ENCODE peak calls at places on chromosomes 11 and 22, in six cellular contexts. E, M, Q, S, Z and B are unnamed samples.

GRCh38 chr22:26512149-26512793 is at the start of gene TFIP11:
- DNase-seq in E (peak), M (peak), Q (peak), S (peak), Z (peak), B (peak)

GRCh38 chr11:2135018-2135569 is 4.1 kb downstream of the IGF2 start:
- DNase-seq in E (no peak), M (peak), Q (no peak), S (peak), Z (no peak), B (no peak)

GRCh38 chr11:119912214-119912613 is 183.2 kb upstream of the NECTIN1 start:
- DNase-seq in E (no peak), M (no peak), Q (no peak), S (no peak), Z (no peak), B (no peak)

GRCh38 chr11:121321614-121322243 is 29.2 kb downstream of the SC5D start:
- DNase-seq in E (peak), M (no peak), Q (no peak), S (no peak), Z (peak), B (peak)

GRCh38 chr22:38925571-38926041 is 31.8 kb upstream of the APOBEC3A start:
- DNase-seq in E (no peak), M (no peak), Q (no peak), S (no peak), Z (no peak), B (no peak)

GRCh38 chr11:79498681-79499080 is 57.9 kb upstream of the TENM4 start:
- DNase-seq in E (no peak), M (no peak), Q (no peak), S (no peak), Z (no peak), B (no peak)

GRCh38 chr11:63666874-63667273 is 4.3 kb downstream of the ATL3 start:
- DNase-seq in E (no peak), M (no peak), Q (no peak), S (no peak), Z (peak), B (no peak)

GRCh38 chr11:77262803-77263202 is 38.7 kb downstream of the GDPD4 start:
- DNase-seq in E (no peak), M (no peak), Q (no peak), S (no peak), Z (no peak), B (no peak)

GRCh38 chr11:43735931-43736330 is 55.4 kb downstream of the HSD17B12 start:
- DNase-seq in E (no peak), M (no peak), Q (no peak), S (no peak), Z (peak), B (no peak)

GRCh38 chr11:90220391-90220790 is 2.5 kb downstream of the CHORDC1 start:
- DNase-seq in E (no peak), M (no peak), Q (peak), S (no peak), Z (peak), B (no peak)

GRCh38 chr11:122215244-122215992 is 99.4 kb upstream of the BLID start:
- DNase-seq in E (no peak), M (peak), Q (no peak), S (peak), Z (no peak), B (peak)

GRCh38 chr11:35105319-35106063 is 33.5 kb upstream of the CD44 start:
- DNase-seq in E (no peak), M (peak), Q (no peak), S (no peak), Z (no peak), B (no peak)

GRCh38 chr11:74697722-74698121 is 33.5 kb downstream of the CHRDL2 start:
- DNase-seq in E (no peak), M (no peak), Q (no peak), S (no peak), Z (no peak), B (no peak)

GRCh38 chr11:128727811-128728431 is 34.0 kb downstream of the FLI1 start:
- DNase-seq in E (no peak), M (no peak), Q (no peak), S (no peak), Z (no peak), B (no peak)

GRCh38 chr11:122137081-122137793 is 21.2 kb upstream of the BLID start:
- DNase-seq in E (no peak), M (no peak), Q (peak), S (no peak), Z (peak), B (no peak)

GRCh38 chr22:25202290-25202921 is 2.7 kb downstream of the CRYBB3 start:
- DNase-seq in E (no peak), M (peak), Q (peak), S (no peak), Z (peak), B (peak)

GRCh38 chr22:50676661-50677492 is 4.3 kb downstream of the SHANK3 start:
- DNase-seq in E (no peak), M (no peak), Q (no peak), S (peak), Z (no peak), B (no peak)

GRCh38 chr11:71383461-71383860 is 64.7 kb downstream of the DHCR7 start:
- DNase-seq in E (no peak), M (no peak), Q (no peak), S (no peak), Z (no peak), B (no peak)

GRCh38 chr11:10659339-10660216 is 34.0 kb downstream of the IRAG1 start:
- DNase-seq in E (no peak), M (no peak), Q (peak), S (no peak), Z (peak), B (no peak)

GRCh38 chr22:24583221-24583971 is 9.5 kb downstream of the LRRC75B start:
- DNase-seq in E (no peak), M (no peak), Q (peak), S (no peak), Z (no peak), B (no peak)

GRCh38 chr22:30304495-30305244 is 15.4 kb upstream of the CASTOR1 start:
- DNase-seq in E (no peak), M (no peak), Q (no peak), S (no peak), Z (peak), B (no peak)

GRCh38 chr22:42863349-42863911 is 6.4 kb upstream of the ARFGAP3 start:
- DNase-seq in E (no peak), M (no peak), Q (peak), S (no peak), Z (peak), B (no peak)

GRCh38 chr22:30416403-30416802 is 9.2 kb upstream of the MTFP1 start:
- DNase-seq in E (no peak), M (no peak), Q (no peak), S (no peak), Z (peak), B (no peak)

GRCh38 chr11:70079691-70080090 is 1.6 kb downstream of the ANO1 start:
- DNase-seq in E (no peak), M (no peak), Q (no peak), S (no peak), Z (no peak), B (no peak)

GRCh38 chr22:44523981-44524759 is 26.1 kb upstream of the RTL6 start:
- DNase-seq in E (no peak), M (peak), Q (peak), S (no peak), Z (peak), B (no peak)

GRCh38 chr11:10725114-10725906 is 25.7 kb upstream of the CTR9 start:
- DNase-seq in E (no peak), M (no peak), Q (peak), S (no peak), Z (peak), B (no peak)

GRCh38 chr22:40898850-40899357 is 37.0 kb upstream of the DNAJB7 start:
- DNase-seq in E (peak), M (no peak), Q (peak), S (no peak), Z (peak), B (no peak)

GRCh38 chr22:46109474-46110003 is 40.8 kb upstream of the PPARA start:
- DNase-seq in E (no peak), M (no peak), Q (no peak), S (no peak), Z (no peak), B (no peak)

GRCh38 chr22:46110215-46110614 is 40.1 kb upstream of the PPARA start:
- DNase-seq in E (no peak), M (no peak), Q (no peak), S (no peak), Z (no peak), B (no peak)

GRCh38 chr22:46107753-46108563 is 42.4 kb upstream of the PPARA start:
- DNase-seq in E (no peak), M (no peak), Q (no peak), S (no peak), Z (no peak), B (no peak)

GRCh38 chr22:46107089-46107664 is 43.1 kb upstream of the PPARA start:
- DNase-seq in E (no peak), M (no peak), Q (no peak), S (peak), Z (no peak), B (peak)

DNA sequence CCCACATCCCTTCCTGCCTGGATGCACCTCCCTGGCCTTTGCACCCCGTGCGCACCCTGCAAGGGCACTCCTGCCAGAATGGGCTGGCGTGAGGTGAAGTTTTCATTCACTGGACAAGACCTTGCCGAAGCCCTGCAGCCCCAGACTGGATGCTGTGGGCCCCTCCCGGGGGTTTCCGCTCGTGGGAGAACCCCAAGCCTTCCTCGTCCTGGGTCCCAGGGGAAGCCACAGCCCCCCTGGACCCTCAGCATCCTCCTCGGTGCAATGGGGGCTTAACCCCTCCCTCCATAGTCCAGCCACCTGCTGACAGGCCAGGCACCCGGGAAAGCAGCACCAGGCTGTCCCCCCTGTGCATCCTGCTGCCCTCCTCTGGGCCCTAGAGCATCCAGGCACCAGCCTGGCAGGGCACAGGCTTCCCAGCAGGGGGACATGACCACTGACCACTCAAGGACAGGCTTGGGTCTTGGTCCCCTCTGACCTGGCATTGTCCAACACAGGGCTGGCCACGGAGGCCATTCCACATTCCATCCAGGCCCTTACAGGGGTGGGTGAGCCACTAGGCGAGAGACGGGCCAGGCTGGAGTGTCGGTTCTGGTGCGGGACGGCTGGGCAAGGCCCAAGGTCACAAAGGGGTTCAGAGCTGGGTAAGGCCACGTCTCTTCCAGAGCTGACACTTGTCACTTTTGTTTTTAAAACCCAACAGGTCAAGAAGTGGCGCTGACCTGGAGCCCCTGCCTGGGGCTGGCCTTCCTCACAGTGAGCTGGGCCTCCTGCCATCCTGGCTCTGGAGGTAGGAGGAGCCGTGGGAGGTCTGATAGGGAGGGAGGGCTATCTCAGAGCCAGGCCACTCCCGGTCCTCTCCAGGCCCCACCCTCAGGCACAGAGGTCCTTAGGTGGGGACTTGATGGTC is 41.5 kb upstream of the PPARA start:
- DNase-seq in E (no peak), M (peak), Q (peak), S (no peak), Z (no peak), B (no peak)
- H3K27ac ChIP-seq in E (no peak), M (peak), Q (no peak), S (peak), Z (no peak), B (peak)

GRCh38 chr11:108617055-108617454 is 23.5 kb upstream of the EXPH5 start:
- DNase-seq in E (no peak), M (no peak), Q (no peak), S (no peak), Z (no peak), B (no peak)
- H3K27ac ChIP-seq in E (no peak), M (no peak), Q (peak), S (no peak), Z (peak), B (no peak)

GRCh38 chr11:30239025-30239424 is 8.2 kb downstream of the FSHB start:
- DNase-seq in E (no peak), M (no peak), Q (no peak), S (no peak), Z (no peak), B (no peak)
- H3K27ac ChIP-seq in E (no peak), M (no peak), Q (no peak), S (no peak), Z (no peak), B (no peak)

DNA sequence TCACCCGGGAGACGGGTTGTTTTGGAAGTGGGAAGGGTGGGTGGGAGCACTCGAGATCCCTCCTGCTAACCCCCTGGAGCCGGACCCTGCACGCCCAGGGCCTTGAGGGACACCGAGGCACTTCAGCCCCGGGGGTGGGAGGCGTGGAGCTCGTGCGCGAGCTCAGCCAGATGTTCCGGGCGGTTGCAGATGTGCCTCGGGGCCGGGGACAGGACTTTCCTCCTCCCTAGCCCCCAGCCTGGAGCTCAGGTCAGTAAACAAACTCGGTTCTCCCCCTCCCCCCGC is 3.3 kb upstream of the WNT11 start:
- DNase-seq in E (no peak), M (no peak), Q (no peak), S (no peak), Z (no peak), B (no peak)
- H3K27ac ChIP-seq in E (no peak), M (peak), Q (no peak), S (no peak), Z (no peak), B (no peak)

DNA sequence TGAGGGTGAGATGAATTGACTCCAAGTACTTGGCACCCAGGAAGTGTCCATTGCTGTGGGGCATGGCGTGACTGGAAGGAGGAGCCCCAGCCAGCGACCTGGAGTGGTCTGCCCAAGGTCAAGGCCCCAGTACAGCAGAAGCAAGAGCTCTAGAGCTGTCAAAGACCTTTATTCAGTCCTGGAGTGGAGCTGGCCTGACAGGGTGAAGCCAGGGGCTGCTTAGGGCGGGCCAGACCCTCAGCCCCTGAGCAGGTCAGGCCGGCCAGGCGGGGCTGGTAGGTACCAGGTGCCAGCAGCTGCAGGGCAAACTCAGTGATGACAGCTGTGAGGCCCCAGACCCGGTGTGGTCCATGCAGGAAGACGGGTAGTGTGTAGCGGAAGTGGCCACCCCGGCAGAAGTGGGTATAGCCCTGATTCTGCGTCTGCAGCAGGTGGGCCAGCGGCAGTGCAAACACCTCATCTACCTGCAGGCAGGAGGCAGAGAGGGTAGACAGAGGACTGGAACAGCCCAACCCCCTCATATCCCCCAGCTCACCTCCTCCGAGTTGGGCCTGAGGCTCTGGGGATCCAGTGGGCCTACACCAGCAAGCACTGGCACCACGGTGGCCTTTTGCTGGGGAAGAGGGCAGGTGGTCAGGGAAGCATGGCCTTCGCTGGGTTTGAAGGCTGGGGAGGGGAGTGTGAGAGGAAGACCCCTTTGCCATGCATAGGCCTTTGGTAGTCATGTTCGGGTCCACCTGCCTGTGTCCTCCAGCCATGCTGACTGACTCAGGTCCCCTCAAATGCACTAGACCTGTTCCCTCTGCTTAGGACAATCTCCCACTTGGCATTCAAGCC is 1.7 kb downstream of the NUDT8 start:
- DNase-seq in E (no peak), M (no peak), Q (no peak), S (peak), Z (no peak), B (no peak)
- H3K27ac ChIP-seq in E (no peak), M (peak), Q (no peak), S (no peak), Z (no peak), B (no peak)